ENCODE peak calls at places on chromosome 9, in seven cellular contexts. W, E, D, C, X, U and J are unnamed samples.

GRCh38 chr9:78783743-78784142 is 486.8 kb downstream of the PSAT1 start:
- DNase-seq in E (no peak), D (no peak), U (no peak), X (no peak), C (no peak), W (no peak), J (no peak)

GRCh38 chr9:32906213-32906612 is 95.2 kb downstream of the APTX start:
- DNase-seq in X (no peak), D (no peak), C (no peak), E (no peak), U (no peak), W (no peak), J (no peak)

GRCh38 chr9:4750021-4750673 is 9.1 kb upstream of the AK3 start:
- DNase-seq in U (no peak), W (peak; percentile 29), D (peak; percentile 67), C (no peak), X (no peak), E (no peak), J (peak; percentile 57)

GRCh38 chr9:69136781-69137180 is 37.3 kb upstream of the TJP2 start:
- DNase-seq in C (no peak), E (no peak), U (no peak), X (no peak), W (no peak), D (no peak), J (no peak)

GRCh38 chr9:91117474-91117891 is 244.2 kb downstream of the AUH start:
- DNase-seq in U (no peak), W (no peak), E (no peak), C (no peak), X (no peak), D (no peak), J (no peak)

GRCh38 chr9:96564217-96564616 is 55.4 kb downstream of the CDC14B start:
- DNase-seq in E (no peak), X (no peak), D (no peak), C (no peak), W (no peak), U (no peak), J (no peak)

GRCh38 chr9:16530669-16531461 is 339.6 kb downstream of the BNC2 start:
- DNase-seq in C (no peak), E (no peak), U (no peak), W (peak; percentile 97), D (no peak), X (no peak), J (peak; percentile 77)

GRCh38 chr9:129752915-129753724 is at the start of gene PTGES:
- DNase-seq in U (peak; percentile 71), C (peak; percentile 78), E (peak; percentile 71), D (peak; percentile 92), X (peak; percentile 40), W (peak; percentile 84), J (peak; percentile 83)

GRCh38 chr9:97866848-97867247 is 13.8 kb downstream of the FOXE1 start:
- DNase-seq in E (no peak), U (no peak), W (no peak), D (no peak), C (no peak), X (no peak), J (no peak)

DNA sequence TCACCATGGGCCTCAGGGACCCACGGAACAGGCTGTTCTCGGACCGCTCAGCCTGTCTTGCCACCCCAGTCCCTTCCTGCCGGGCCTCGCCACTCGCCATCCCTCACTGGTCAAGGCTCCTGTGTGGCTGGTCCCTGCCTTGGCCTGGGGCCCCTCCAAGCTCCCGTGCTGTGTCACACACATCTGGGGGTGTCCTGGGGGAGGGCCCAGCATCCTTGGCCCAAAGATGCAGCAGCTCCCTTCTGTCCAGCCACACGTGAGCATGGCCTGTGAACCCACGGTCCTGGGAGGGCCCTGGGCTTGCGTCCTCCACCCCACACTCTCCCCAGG is 425 bp upstream of the EGFL7 start:
- DNase-seq in E (no peak), U (no peak), C (no peak), W (no peak), D (no peak), X (no peak), J (no peak)
- H3K4me3 ChIP-seq in E (peak overlapping the region; percentile 81), U (no peak overlapping the region), C (peak overlapping the region; percentile 47), W (no peak overlapping the region), D (no peak overlapping the region), X (no peak overlapping the region), J (no peak overlapping the region)

GRCh38 chr9:93380410-93381060 is 71.0 kb upstream of the FAM120A start:
- DNase-seq in W (no peak), E (no peak), U (no peak), D (peak; percentile 6), X (no peak), C (no peak), J (no peak)

GRCh38 chr9:93378276-93378675 is 73.2 kb upstream of the FAM120A start:
- DNase-seq in E (no peak), W (no peak), U (no peak), D (peak; percentile 67), C (no peak), X (no peak), J (no peak)

DNA sequence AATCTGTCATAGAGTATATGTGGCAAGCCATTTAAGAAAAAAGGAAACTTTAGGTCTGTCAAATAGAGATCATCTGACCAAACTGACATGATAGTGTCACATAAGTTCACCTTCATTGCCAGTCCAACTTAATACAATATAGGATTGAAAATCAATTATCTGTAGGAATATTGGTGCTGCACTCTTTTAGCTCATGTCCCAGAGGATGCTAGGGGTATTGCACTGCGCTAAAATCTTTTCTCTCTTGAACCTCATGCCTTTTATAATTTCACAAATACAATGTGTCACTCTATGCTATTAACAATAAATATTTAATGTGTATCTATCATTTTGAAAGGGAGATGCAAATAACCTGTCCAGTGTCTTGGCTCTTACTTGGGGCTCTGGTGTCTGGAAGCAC is 72.4 kb upstream of the FAM120A start:
- DNase-seq in X (no peak), D (no peak), E (no peak), U (no peak), W (no peak), C (no peak), J (no peak)
- TF ChIP-seq CTCF in X (no peak), D (peak; percentile 13), E (no peak), U (no peak), W (peak; percentile 26), C (no peak), J (peak; percentile 25)

GRCh38 chr9:19903076-19903475 is 114.2 kb upstream of the SLC24A2 start:
- DNase-seq in W (no peak), D (no peak), X (no peak), C (no peak), E (no peak), U (no peak), J (no peak)
- H3K27ac ChIP-seq in W (no peak overlapping the region), D (no peak overlapping the region), X (no peak overlapping the region), C (no peak overlapping the region), E (no peak overlapping the region), U (no peak overlapping the region), J (no peak overlapping the region)

DNA sequence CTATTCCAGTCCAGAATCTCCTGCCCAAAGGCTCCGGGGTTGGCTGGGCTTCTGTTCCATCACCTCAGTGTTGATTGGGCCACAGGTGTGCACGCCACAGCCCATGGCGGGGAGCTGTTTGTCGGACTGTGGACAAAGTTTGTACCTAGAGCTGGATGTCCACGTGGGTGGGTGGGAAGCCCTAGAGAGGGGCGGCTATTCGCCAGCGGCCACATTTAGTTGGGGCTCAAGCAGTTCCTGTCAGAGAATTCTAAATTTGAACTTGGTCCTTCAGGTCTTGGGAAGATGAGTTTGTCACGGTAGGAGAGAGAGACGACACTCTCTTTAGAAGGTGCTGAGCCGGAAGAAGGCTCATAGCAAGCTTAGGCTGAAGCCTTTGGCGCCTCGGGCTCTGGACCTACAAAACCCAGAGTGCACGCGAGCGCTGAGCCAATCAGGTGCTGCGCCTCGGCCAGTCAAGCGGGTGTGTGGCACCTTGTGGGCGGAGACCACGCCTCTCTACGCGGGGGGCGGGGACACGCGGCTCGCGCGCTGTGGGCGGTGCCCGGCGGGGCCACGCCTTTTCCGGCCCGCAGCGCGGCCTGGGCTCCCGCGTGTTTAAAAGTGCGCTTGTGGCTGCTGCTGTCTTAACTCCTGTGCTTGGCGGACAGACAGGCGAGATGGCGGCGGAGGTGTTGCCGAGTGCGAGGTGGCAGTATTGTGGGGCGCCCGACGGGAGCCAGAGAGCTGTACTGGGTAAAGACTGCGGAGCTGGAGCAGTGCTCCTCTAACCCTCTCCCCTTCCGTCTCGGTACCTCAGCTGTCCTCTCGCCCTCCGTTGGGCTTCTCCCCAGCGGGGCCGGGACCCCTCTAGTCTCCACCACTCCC is at the start of gene POLR1E:
- DNase-seq in D (peak; percentile 96), W (peak; percentile 96), U (peak; percentile 95), E (peak; percentile 94), C (peak; percentile 95), X (peak; percentile 84), J (peak; percentile 86)
- H3K4me3 ChIP-seq in D (peak within 1 kb of the TSS; percentile 55), W (peak within 1 kb of the TSS; percentile 89), U (peak within 1 kb of the TSS; percentile 75), E (peak within 1 kb of the TSS; percentile 80), C (peak within 1 kb of the TSS; percentile 63), X (peak within 1 kb of the TSS; percentile 92), J (peak within 1 kb of the TSS; percentile 87)

GRCh38 chr9:109167716-109168115 is 667 bp upstream of the FRRS1L start:
- DNase-seq in U (no peak), W (no peak), E (no peak), X (no peak), C (no peak), D (no peak), J (no peak)
- TF ChIP-seq CTCF in U (no peak), W (no peak), E (no peak), X (no peak), C (no peak), D (no peak), J (no peak)

GRCh38 chr9:137028281-137029057 is 432 bp upstream of the ABCA2 start:
- DNase-seq in C (peak; percentile 73), E (peak; percentile 77), U (peak; percentile 81), X (no peak), W (peak; percentile 47), D (peak; percentile 30), J (no peak)

GRCh38 chr9:137027369-137028012 is 546 bp downstream of the ABCA2 start:
- DNase-seq in D (no peak), U (no peak), E (no peak), X (no peak), C (no peak), W (no peak), J (no peak)

GRCh38 chr9:137029058-137029922 is 1.3 kb upstream of the ABCA2 start:
- DNase-seq in D (peak; percentile 67), X (no peak), U (peak; percentile 85), C (peak; percentile 69), W (peak; percentile 50), E (peak; percentile 86), J (peak; percentile 26)

GRCh38 chr9:137026828-137027227 is 1.2 kb downstream of the ABCA2 start:
- DNase-seq in E (no peak), W (no peak), C (no peak), U (no peak), D (no peak), X (no peak), J (no peak)

GRCh38 chr9:137028013-137028280 is at the start of gene ABCA2:
- DNase-seq in E (no peak), W (no peak), X (no peak), D (peak; percentile 20), C (no peak), U (no peak), J (no peak)
- H3K27ac ChIP-seq in E (peak within 1 kb of the TSS; percentile 66), W (no peak within 1 kb of the TSS), X (peak within 1 kb of the TSS; percentile 85), D (no peak within 1 kb of the TSS), C (peak within 1 kb of the TSS; percentile 77), U (peak within 1 kb of the TSS; percentile 100), J (no peak within 1 kb of the TSS)